ENCODE peak calls at places on chromosome 10, in seven cellular contexts. Y, A, T, G, B, L and N are unnamed samples.
A peak's percentile ranks its signal among the peaks of the same experiment; 100 is the strongest.

GRCh38 chr10:73576178-73576889 is 14.8 kb downstream of the USP54 start:
- DNase-seq in Y (peak; percentile 50), A (peak; percentile 94), T (peak; percentile 93), G (peak; percentile 83), B (no peak), L (no peak), N (peak; percentile 88)

GRCh38 chr10:130403153-130403890 is 267.1 kb downstream of the GLRX3 start:
- DNase-seq in Y (no peak), A (no peak), T (no peak), G (no peak), B (no peak), L (no peak), N (no peak)

GRCh38 chr10:133279961-133280283 is 3.3 kb upstream of the ADAM8 start:
- DNase-seq in Y (no peak), A (no peak), T (no peak), G (no peak), B (no peak), L (no peak), N (no peak)

GRCh38 chr10:122441961-122442360 is 12.5 kb upstream of the ARMS2 start:
- DNase-seq in Y (peak; percentile 84), A (peak; percentile 78), T (peak; percentile 72), G (peak; percentile 83), B (no peak), L (no peak), N (peak; percentile 59)

GRCh38 chr10:8096931-8097330 is 42.4 kb downstream of the GATA3 start:
- DNase-seq in Y (no peak), A (no peak), T (no peak), G (peak; percentile 6), B (no peak), L (no peak), N (no peak)

GRCh38 chr10:97499561-97500296 is 1.0 kb downstream of the UBTD1 start:
- DNase-seq in Y (peak; percentile 68), A (peak; percentile 77), T (peak; percentile 61), G (peak; percentile 62), B (no peak), L (peak; percentile 75), N (peak; percentile 67)

GRCh38 chr10:11237571-11237970 is 219.9 kb downstream of the CELF2 start:
- DNase-seq in Y (no peak), A (no peak), T (no peak), G (no peak), B (peak; percentile 66), L (no peak), N (no peak)

GRCh38 chr10:35208536-35208935 is 81.9 kb downstream of the CREM start:
- DNase-seq in Y (no peak), A (peak; percentile 28), T (no peak), G (no peak), B (peak; percentile 55), L (no peak), N (no peak)

GRCh38 chr10:31924833-31925232 is 3.8 kb downstream of the ARHGAP12 start:
- DNase-seq in Y (no peak), A (no peak), T (no peak), G (no peak), B (no peak), L (no peak), N (no peak)

GRCh38 chr10:133454204-133454893 is 604 bp downstream of the SCART1 start:
- DNase-seq in Y (no peak), A (no peak), T (no peak), G (no peak), B (no peak), L (no peak), N (no peak)

GRCh38 chr10:96271017-96271815 is at the start of gene BLNK:
- DNase-seq in Y (no peak), A (peak; percentile 39), T (no peak), G (no peak), B (no peak), L (peak; percentile 70), N (peak; percentile 27)

GRCh38 chr10:116542007-116542677 is 3.6 kb upstream of the PNLIP start:
- DNase-seq in Y (no peak), A (no peak), T (no peak), G (no peak), B (no peak), L (no peak), N (no peak)

GRCh38 chr10:129809841-129810240 is 154.2 kb downstream of the EBF3 start:
- DNase-seq in Y (no peak), A (no peak), T (no peak), G (no peak), B (no peak), L (no peak), N (no peak)